ENCODE peak calls at places on chromosomes 1 and 21, in seven cellular contexts. S, F, P, H, U, C and G are unnamed samples.

GRCh38 chr1:25568834-25569598 is 25.6 kb downstream of the LDLRAP1 start:
- DNase-seq in S (no peak), P (peak; percentile 48), F (peak; percentile 85), C (no peak), H (peak; percentile 89), U (peak; percentile 90), G (no peak)

GRCh38 chr1:218305447-218306064 is 20.5 kb downstream of the RRP15 start:
- DNase-seq in H (no peak), P (no peak), F (no peak), S (no peak), C (no peak), U (no peak), G (no peak)

GRCh38 chr1:5933676-5934057 is 58.6 kb downstream of the NPHP4 start:
- DNase-seq in F (no peak), P (no peak), S (no peak), U (no peak), H (no peak), C (no peak), G (no peak)

GRCh38 chr21:42321845-42322244 is 6.6 kb upstream of the TFF3 start:
- DNase-seq in U (no peak), F (no peak), P (no peak), C (no peak), S (no peak), H (no peak), G (no peak)

GRCh38 chr1:82567308-82567707 is 766.6 kb downstream of the ADGRL2 start:
- DNase-seq in F (no peak), C (no peak), S (no peak), H (no peak), U (no peak), P (no peak), G (no peak)

GRCh38 chr21:38352536-38353219 is 95.9 kb downstream of the KCNJ15 start:
- DNase-seq in C (peak; percentile 62), F (peak; percentile 58), P (no peak), S (peak; percentile 77), U (peak; percentile 69), H (peak; percentile 79), G (peak; percentile 89)

GRCh38 chr1:11735531-11735853 is 444 bp upstream of the AGTRAP start:
- DNase-seq in S (no peak), H (no peak), U (no peak), F (no peak), C (no peak), P (no peak), G (no peak)

GRCh38 chr1:100989306-100990077 is 36.1 kb downstream of the DPH5 start:
- DNase-seq in C (no peak), U (peak; percentile 12), S (no peak), P (no peak), H (peak; percentile 77), F (peak; percentile 18), G (no peak)

GRCh38 chr21:31612889-31613785 is 46.4 kb upstream of the SOD1 start:
- DNase-seq in C (peak; percentile 29), S (no peak), F (no peak), U (no peak), H (peak; percentile 29), P (no peak), G (peak; percentile 66)

GRCh38 chr1:201535046-201535777 is 3.7 kb upstream of the NAV1 start:
- DNase-seq in C (peak; percentile 49), U (no peak), P (no peak), S (no peak), H (peak; percentile 40), F (no peak), G (no peak)

GRCh38 chr21:34276711-34277425 is 86.9 kb upstream of the KCNE2 start:
- DNase-seq in P (peak; percentile 25), C (no peak), F (no peak), H (peak; percentile 37), U (no peak), S (no peak), G (no peak)

GRCh38 chr1:208007938-208008342 is 97.0 kb upstream of the CD34 start:
- DNase-seq in F (peak; percentile 34), S (no peak), U (peak; percentile 39), C (no peak), H (peak; percentile 55), P (no peak), G (no peak)

GRCh38 chr1:32870615-32871363 is at the start of gene FNDC5:
- DNase-seq in H (no peak), F (no peak), P (no peak), S (peak; percentile 56), C (no peak), U (no peak), G (peak; percentile 79)

GRCh38 chr1:164767257-164768044 is 208.5 kb downstream of the PBX1 start:
- DNase-seq in S (no peak), F (no peak), H (peak; percentile 47), C (no peak), U (no peak), P (peak; percentile 88), G (no peak)

GRCh38 chr1:241902376-241903067 is 54.5 kb downstream of the EXO1 start:
- DNase-seq in S (no peak), F (no peak), C (peak; percentile 2), U (no peak), H (no peak), P (no peak), G (no peak)

GRCh38 chr1:56821462-56821797 is 2.2 kb upstream of the FYB2 start:
- DNase-seq in S (no peak), C (no peak), H (no peak), U (no peak), F (no peak), P (no peak), G (no peak)

GRCh38 chr1:33903210-33903589 is 39.3 kb downstream of the HMGB4 start:
- DNase-seq in C (no peak), U (no peak), H (peak; percentile 6), S (no peak), F (no peak), P (no peak), G (no peak)

GRCh38 chr1:67652800-67653199 is 32.2 kb upstream of the GADD45A start:
- DNase-seq in S (no peak), U (no peak), H (peak; percentile 87), C (no peak), F (no peak), P (peak; percentile 52), G (no peak)

GRCh38 chr1:167171286-167171929 is 49.3 kb upstream of the POU2F1 start:
- DNase-seq in U (no peak), P (no peak), H (peak; percentile 81), C (no peak), S (no peak), F (no peak), G (no peak)

GRCh38 chr1:199002670-199003069 is 363.8 kb downstream of the PTPRC start:
- DNase-seq in F (no peak), P (no peak), C (no peak), U (no peak), S (no peak), H (no peak), G (no peak)

GRCh38 chr1:204975568-204976235 is 67.3 kb upstream of the CNTN2 start:
- DNase-seq in H (peak; percentile 54), S (peak; percentile 73), F (peak; percentile 84), P (peak; percentile 28), C (peak; percentile 46), U (peak; percentile 89), G (no peak)

GRCh38 chr1:11989669-11990068 is 9.4 kb downstream of the MFN2 start:
- DNase-seq in C (no peak), S (no peak), P (no peak), H (no peak), F (no peak), U (no peak), G (no peak)

GRCh38 chr1:33256335-33256700 is at the start of gene ZNF362:
- DNase-seq in P (no peak), S (peak; percentile 62), C (peak; percentile 25), H (peak; percentile 71), U (peak; percentile 52), F (peak; percentile 48), G (peak; percentile 85)

GRCh38 chr1:35725591-35725990 is 6.9 kb upstream of the C1orf216 start:
- DNase-seq in U (no peak), C (no peak), S (no peak), F (no peak), H (peak; percentile 40), P (no peak), G (no peak)